ENCODE peak calls at places on chromosomes 16 and 17, in four cellular contexts. Y is CD4-positive, alpha-beta T cell; A is AG10803; U is WTC11. G is an unnamed sample.

GRCh38 chr16:85369741-85370528 is 243.2 kb upstream of the GSE1 start:
- DNase-seq in Y (peak), A (peak), U (peak), G (peak)

GRCh38 chr16:71846443-71846842 is 667 bp downstream of the ATXN1L start:
- DNase-seq in Y (no peak), A (peak), U (peak), G (no peak)

GRCh38 chr16:67653131-67654068 is 6.7 kb downstream of the ACD start:
- DNase-seq in Y (no peak), A (no peak), U (no peak), G (no peak)

GRCh38 chr17:69954241-69954933 is 120.6 kb upstream of the KCNJ16 start:
- DNase-seq in Y (no peak), A (no peak), U (no peak), G (no peak)

GRCh38 chr17:48579738-48580543 is 1.8 kb upstream of the HOXB4 start:
- DNase-seq in Y (no peak), A (no peak), U (no peak), G (no peak)

GRCh38 chr17:62134397-62134796 is 69.3 kb upstream of the MED13 start:
- DNase-seq in Y (no peak), A (peak), U (no peak), G (no peak)

GRCh38 chr16:77767211-77767610 is 21.2 kb upstream of the VAT1L start:
- DNase-seq in Y (no peak), A (no peak), U (no peak), G (no peak)

GRCh38 chr17:57713140-57713539 is 32.0 kb downstream of the CCDC182 start:
- DNase-seq in Y (no peak), A (no peak), U (no peak), G (no peak)

GRCh38 chr17:72726936-72727335 is 365.6 kb downstream of the SLC39A11 start:
- DNase-seq in Y (peak), A (no peak), U (no peak), G (no peak)

GRCh38 chr16:57889960-57890751 is 80.8 kb downstream of the CNGB1 start:
- DNase-seq in Y (no peak), A (peak), U (no peak), G (no peak)

GRCh38 chr16:46621902-46622676 is 910 bp upstream of the SHCBP1 start:
- DNase-seq in Y (no peak), A (no peak), U (no peak), G (no peak)

GRCh38 chr17:77753246-77753645 is 205.3 kb upstream of the TNRC6C start:
- DNase-seq in Y (no peak), A (no peak), U (no peak), G (no peak)

GRCh38 chr17:77748436-77748835 is 210.1 kb upstream of the TNRC6C start:
- DNase-seq in Y (no peak), A (no peak), U (no peak), G (no peak)

GRCh38 chr17:77749316-77749715 is 209.2 kb upstream of the TNRC6C start:
- DNase-seq in Y (no peak), A (no peak), U (peak), G (no peak)

GRCh38 chr17:77753691-77754265 is 204.7 kb upstream of the TNRC6C start:
- DNase-seq in Y (no peak), A (no peak), U (peak), G (no peak)

DNA sequence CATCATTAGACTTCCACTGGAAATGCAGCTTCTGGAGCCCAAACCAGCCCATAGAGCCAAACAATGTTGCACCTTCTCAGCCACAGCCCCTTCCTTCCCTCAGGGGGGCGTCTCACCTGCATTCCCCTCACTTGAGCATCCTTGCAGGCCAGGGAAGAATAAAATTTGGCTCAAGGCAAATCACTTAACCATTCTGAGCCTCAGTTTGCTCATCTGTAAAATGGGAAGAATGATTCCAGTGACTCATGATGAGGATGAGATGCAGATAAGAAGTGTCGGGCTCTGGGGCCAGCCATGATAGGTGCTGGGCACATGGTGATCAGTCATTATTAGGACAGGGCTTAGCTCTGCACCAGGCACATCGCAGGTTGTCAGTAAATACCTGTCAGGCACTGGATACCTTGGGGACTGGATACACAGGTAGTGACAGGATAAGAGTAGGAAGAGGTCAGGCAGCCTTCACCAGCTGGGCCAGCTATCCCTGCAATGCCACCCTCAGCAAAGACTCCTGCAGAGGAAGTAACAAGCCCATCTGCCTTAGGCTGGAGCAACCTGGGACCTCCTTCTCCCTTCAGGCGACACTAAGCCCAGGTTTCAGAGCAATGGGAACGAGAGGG is 208.0 kb upstream of the TNRC6C start:
- DNase-seq in Y (no peak), A (no peak), U (peak), G (no peak)
- TF ChIP-seq CTCF in Y (no peak), A (no peak), U (no peak), G (no peak)

DNA sequence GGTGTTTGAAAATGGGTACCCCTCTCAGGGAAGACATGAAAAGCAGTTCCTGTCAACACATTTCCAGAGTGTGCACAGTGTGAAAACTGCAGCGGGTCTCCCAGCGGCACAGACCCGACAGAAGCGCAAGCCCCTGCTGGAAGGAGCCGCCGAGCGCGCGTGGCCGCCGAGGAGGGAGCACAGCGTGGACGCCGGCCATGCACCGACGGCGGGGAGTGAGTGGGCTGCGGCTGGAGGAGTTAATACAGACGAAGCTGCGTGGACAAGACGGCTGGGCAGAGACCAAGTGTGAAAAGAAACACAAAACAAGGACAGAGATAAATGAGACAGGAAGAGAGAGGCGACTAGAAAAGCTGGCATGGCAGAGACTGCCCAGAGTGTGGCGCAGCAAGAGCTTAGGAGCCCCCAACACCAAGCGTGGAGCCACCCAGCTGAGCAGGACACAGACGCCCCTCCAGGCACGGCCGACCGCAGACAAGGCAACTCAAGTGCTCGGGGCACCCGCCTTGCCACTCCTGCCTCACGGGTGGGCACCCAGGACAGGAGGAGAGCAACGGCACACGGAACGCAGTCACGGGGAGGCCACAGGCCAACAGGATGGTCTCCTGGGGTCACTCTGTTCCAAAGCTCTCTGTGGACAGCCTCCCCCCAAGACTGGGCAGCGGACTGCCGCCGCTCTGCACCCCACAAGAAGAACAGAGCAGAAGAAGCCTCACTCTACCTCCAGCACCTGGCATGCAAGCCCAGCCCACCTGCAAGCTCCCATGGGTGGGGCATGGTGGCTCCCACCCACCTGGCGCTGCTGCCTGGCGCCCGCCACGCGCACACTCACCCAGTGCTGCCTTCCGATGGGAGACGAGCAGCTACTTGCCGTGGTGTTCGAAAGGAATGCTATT is 16.6 kb downstream of the SLC16A3 start:
- DNase-seq in Y (no peak), A (no peak), U (no peak), G (no peak)
- TF ChIP-seq CTCF in Y (no peak), A (no peak), U (no peak), G (no peak)

DNA sequence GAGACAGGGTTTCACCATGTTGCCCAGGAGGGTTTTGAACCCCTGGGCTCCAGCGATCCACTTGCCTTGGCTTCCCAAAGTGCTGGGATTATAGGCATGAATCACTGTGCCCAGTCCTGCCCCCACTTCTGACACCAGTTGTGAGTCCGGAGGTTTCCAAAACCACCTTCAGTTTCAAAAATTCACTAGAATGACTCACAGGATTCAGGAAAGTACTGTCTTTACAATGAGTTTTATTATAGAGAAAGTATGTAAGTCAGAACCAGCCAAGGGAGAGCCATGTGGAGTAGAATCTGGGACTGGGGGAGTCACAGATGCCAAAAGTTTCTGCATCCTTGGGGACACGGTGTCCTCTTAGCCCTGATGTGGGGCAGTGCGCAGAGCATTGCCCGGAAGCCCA is 55.1 kb downstream of the PLD6 start:
- DNase-seq in Y (no peak), A (peak), U (no peak), G (no peak)
- TF ChIP-seq CTCF in Y (no peak), A (no peak), U (no peak), G (no peak)

DNA sequence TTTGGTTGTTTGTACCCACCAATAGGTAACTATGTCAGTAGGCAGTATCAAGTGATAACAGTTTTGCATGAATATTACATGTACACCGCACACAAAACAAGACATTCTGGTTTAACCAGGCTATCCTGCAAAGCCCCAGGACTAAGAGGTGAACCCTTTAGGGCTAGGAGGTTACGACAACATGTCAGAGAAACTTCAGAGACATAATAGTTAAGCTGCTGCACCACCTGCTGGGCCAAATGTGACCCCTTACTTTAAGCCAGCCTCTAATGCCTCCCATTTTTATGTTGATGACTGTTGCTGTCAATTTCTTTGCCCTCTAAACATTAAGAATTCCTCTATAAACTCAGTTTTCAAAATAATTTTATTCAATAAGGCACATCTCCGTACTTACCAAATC is 15.4 kb downstream of the SRP68 start:
- DNase-seq in Y (no peak), A (no peak), U (no peak), G (no peak)
- TF ChIP-seq CTCF in Y (no peak), A (no peak), U (no peak), G (no peak)

DNA sequence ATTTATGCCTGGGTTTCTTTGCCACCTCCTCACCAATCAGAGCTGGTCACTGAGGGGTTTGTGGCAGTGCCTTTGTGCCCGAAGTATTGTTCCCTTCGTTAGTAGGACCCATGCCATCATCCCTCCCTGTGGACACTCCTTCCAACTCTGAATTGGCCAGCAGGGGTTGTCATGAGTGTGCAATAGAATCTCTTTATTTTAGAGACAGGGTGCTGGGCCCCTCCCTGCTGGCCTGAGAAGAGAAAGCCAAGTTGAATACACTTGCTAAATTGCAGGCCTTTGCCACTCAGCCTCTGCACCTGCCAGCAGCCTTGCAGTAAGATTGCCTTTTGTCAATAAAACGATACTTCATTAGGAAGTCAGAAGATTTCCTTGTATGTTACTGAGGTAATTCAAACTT is 40.7 kb upstream of the SLC12A3 start:
- DNase-seq in Y (no peak), A (peak), U (no peak), G (no peak)
- TF ChIP-seq CTCF in Y (no peak), A (peak), U (no peak), G (no peak)

GRCh38 chr17:9120471-9120870 is 99.2 kb downstream of the NTN1 start:
- DNase-seq in Y (no peak), A (no peak), U (peak), G (no peak)
- TF ChIP-seq CTCF in Y (no peak), A (peak), U (peak), G (no peak)

GRCh38 chr17:80284631-80285030 is 24.0 kb downstream of the RNF213 start:
- DNase-seq in Y (peak), A (no peak), U (peak), G (no peak)
- TF ChIP-seq CTCF in Y (no peak), A (no peak), U (no peak), G (no peak)

G was measured in mesothelial cell of epicardium.